ENCODE peak calls at places on chromosomes 11 and 22, in six cellular contexts. One of them, this sample, is unnamed.

GRCh38 chr11:36391062-36391461 is 95.0 kb downstream of the PRR5L start:
- DNase-seq in WTC11: no peak
- DNase-seq in chondrocyte: no peak
- DNase-seq in fibroblast of the aortic adventitia: no peak
- DNase-seq in psoas muscle: no peak
- DNase-seq in IMR-90: no peak
- DNase-seq in this sample: no peak

GRCh38 chr11:44949160-44950035 is 1.3 kb downstream of the TP53I11 start:
- DNase-seq in psoas muscle: no peak
- DNase-seq in chondrocyte: no peak
- DNase-seq in WTC11: peak
- DNase-seq in fibroblast of the aortic adventitia: peak
- DNase-seq in IMR-90: peak
- DNase-seq in this sample: no peak

GRCh38 chr11:119847836-119848235 is 118.8 kb upstream of the NECTIN1 start:
- DNase-seq in WTC11: no peak
- DNase-seq in psoas muscle: no peak
- DNase-seq in fibroblast of the aortic adventitia: no peak
- DNase-seq in IMR-90: no peak
- DNase-seq in chondrocyte: no peak
- DNase-seq in this sample: no peak

GRCh38 chr11:64396079-64396591 is 37.2 kb downstream of the RPS6KA4 start:
- DNase-seq in WTC11: peak
- DNase-seq in psoas muscle: no peak
- DNase-seq in IMR-90: no peak
- DNase-seq in fibroblast of the aortic adventitia: no peak
- DNase-seq in chondrocyte: no peak
- DNase-seq in this sample: no peak

GRCh38 chr11:76551400-76551799 is 106.6 kb downstream of the EMSY start:
- DNase-seq in WTC11: no peak
- DNase-seq in psoas muscle: no peak
- DNase-seq in chondrocyte: no peak
- DNase-seq in IMR-90: no peak
- DNase-seq in fibroblast of the aortic adventitia: peak
- DNase-seq in this sample: peak

GRCh38 chr11:70384486-70385152 is 13.7 kb upstream of the CTTN start:
- DNase-seq in fibroblast of the aortic adventitia: no peak
- DNase-seq in psoas muscle: no peak
- DNase-seq in IMR-90: no peak
- DNase-seq in WTC11: no peak
- DNase-seq in chondrocyte: peak
- DNase-seq in this sample: no peak

GRCh38 chr11:44004452-44004833 is 43.3 kb upstream of the ACCSL start:
- DNase-seq in fibroblast of the aortic adventitia: no peak
- DNase-seq in WTC11: no peak
- DNase-seq in psoas muscle: no peak
- DNase-seq in IMR-90: no peak
- DNase-seq in chondrocyte: no peak
- DNase-seq in this sample: no peak

GRCh38 chr11:45045692-45046471 is 95.2 kb upstream of the TP53I11 start:
- DNase-seq in WTC11: no peak
- DNase-seq in fibroblast of the aortic adventitia: peak
- DNase-seq in IMR-90: peak
- DNase-seq in chondrocyte: no peak
- DNase-seq in psoas muscle: peak
- DNase-seq in this sample: peak

GRCh38 chr11:76335827-76336226 is 45.1 kb downstream of the THAP12 start:
- DNase-seq in WTC11: no peak
- DNase-seq in IMR-90: no peak
- DNase-seq in fibroblast of the aortic adventitia: no peak
- DNase-seq in chondrocyte: no peak
- DNase-seq in psoas muscle: no peak
- DNase-seq in this sample: no peak

GRCh38 chr22:25485626-25486545 is 78.6 kb upstream of the GRK3 start:
- DNase-seq in psoas muscle: no peak
- DNase-seq in fibroblast of the aortic adventitia: no peak
- DNase-seq in IMR-90: peak
- DNase-seq in WTC11: no peak
- DNase-seq in chondrocyte: no peak
- DNase-seq in this sample: no peak

GRCh38 chr11:45556851-45557707 is 108.3 kb downstream of the CHST1 start:
- DNase-seq in fibroblast of the aortic adventitia: peak
- DNase-seq in WTC11: no peak
- DNase-seq in psoas muscle: peak
- DNase-seq in IMR-90: no peak
- DNase-seq in chondrocyte: no peak
- DNase-seq in this sample: no peak

GRCh38 chr11:46361283-46362145 is 14.3 kb downstream of the DGKZ start:
- DNase-seq in fibroblast of the aortic adventitia: peak
- DNase-seq in chondrocyte: peak
- DNase-seq in WTC11: no peak
- DNase-seq in IMR-90: peak
- DNase-seq in psoas muscle: peak
- DNase-seq in this sample: peak

GRCh38 chr11:120121336-120121735 is 16.6 kb downstream of the TRIM29 start:
- DNase-seq in fibroblast of the aortic adventitia: no peak
- DNase-seq in chondrocyte: no peak
- DNase-seq in psoas muscle: no peak
- DNase-seq in WTC11: no peak
- DNase-seq in IMR-90: no peak
- DNase-seq in this sample: no peak

GRCh38 chr11:62140302-62141110 is 16.7 kb downstream of the INCENP start:
- DNase-seq in fibroblast of the aortic adventitia: no peak
- DNase-seq in WTC11: no peak
- DNase-seq in IMR-90: no peak
- DNase-seq in chondrocyte: peak
- DNase-seq in psoas muscle: no peak
- DNase-seq in this sample: no peak

GRCh38 chr11:2265396-2265795 is 5.0 kb downstream of the ASCL2 start:
- DNase-seq in chondrocyte: no peak
- DNase-seq in psoas muscle: no peak
- DNase-seq in fibroblast of the aortic adventitia: no peak
- DNase-seq in WTC11: no peak
- DNase-seq in IMR-90: no peak
- DNase-seq in this sample: no peak

GRCh38 chr11:86523738-86524602 is 148.4 kb downstream of the ME3 start:
- DNase-seq in WTC11: no peak
- DNase-seq in chondrocyte: no peak
- DNase-seq in IMR-90: peak
- DNase-seq in psoas muscle: no peak
- DNase-seq in fibroblast of the aortic adventitia: peak
- DNase-seq in this sample: peak

GRCh38 chr11:34565417-34566208 is 52.0 kb upstream of the ELF5 start:
- DNase-seq in psoas muscle: no peak
- DNase-seq in WTC11: peak
- DNase-seq in fibroblast of the aortic adventitia: no peak
- DNase-seq in chondrocyte: no peak
- DNase-seq in IMR-90: no peak
- DNase-seq in this sample: no peak

GRCh38 chr11:114091791-114092397 is 32.4 kb downstream of the ZBTB16 start:
- DNase-seq in WTC11: no peak
- DNase-seq in IMR-90: no peak
- DNase-seq in chondrocyte: no peak
- DNase-seq in psoas muscle: no peak
- DNase-seq in fibroblast of the aortic adventitia: no peak
- DNase-seq in this sample: no peak

GRCh38 chr11:117045196-117045595 is 53.0 kb downstream of the SIK3 start:
- DNase-seq in chondrocyte: no peak
- DNase-seq in fibroblast of the aortic adventitia: peak
- DNase-seq in psoas muscle: no peak
- DNase-seq in IMR-90: peak
- DNase-seq in WTC11: no peak
- DNase-seq in this sample: peak

GRCh38 chr11:68721075-68721474 is 30.2 kb downstream of the TESMIN start:
- DNase-seq in IMR-90: no peak
- DNase-seq in chondrocyte: no peak
- DNase-seq in psoas muscle: no peak
- DNase-seq in fibroblast of the aortic adventitia: no peak
- DNase-seq in WTC11: no peak
- DNase-seq in this sample: no peak

GRCh38 chr11:62882811-62883496 is 2.3 kb downstream of the SLC3A2 start:
- DNase-seq in fibroblast of the aortic adventitia: no peak
- DNase-seq in chondrocyte: no peak
- DNase-seq in IMR-90: no peak
- DNase-seq in psoas muscle: no peak
- DNase-seq in WTC11: no peak
- DNase-seq in this sample: no peak

GRCh38 chr11:65225284-65226102 is 36.3 kb upstream of the POLA2 start:
- DNase-seq in IMR-90: peak
- DNase-seq in fibroblast of the aortic adventitia: peak
- DNase-seq in chondrocyte: no peak
- DNase-seq in WTC11: peak
- DNase-seq in psoas muscle: peak
- DNase-seq in this sample: peak

GRCh38 chr11:85955531-85955930 is 100.3 kb downstream of the CCDC83 start:
- DNase-seq in fibroblast of the aortic adventitia: peak
- DNase-seq in WTC11: no peak
- DNase-seq in psoas muscle: no peak
- DNase-seq in IMR-90: peak
- DNase-seq in chondrocyte: no peak
- DNase-seq in this sample: peak

GRCh38 chr11:128326791-128327190 is 260.6 kb downstream of the ETS1 start:
- DNase-seq in WTC11: no peak
- DNase-seq in psoas muscle: no peak
- DNase-seq in fibroblast of the aortic adventitia: no peak
- DNase-seq in IMR-90: no peak
- DNase-seq in chondrocyte: no peak
- DNase-seq in this sample: no peak

GRCh38 chr11:21142007-21142406 is 472.6 kb downstream of the NELL1 start:
- DNase-seq in WTC11: peak
- DNase-seq in IMR-90: no peak
- DNase-seq in psoas muscle: no peak
- DNase-seq in chondrocyte: no peak
- DNase-seq in fibroblast of the aortic adventitia: no peak
- DNase-seq in this sample: no peak

GRCh38 chr11:127018683-127019279 is 18.2 kb upstream of the KIRREL3 start:
- DNase-seq in psoas muscle: no peak
- DNase-seq in WTC11: no peak
- DNase-seq in chondrocyte: no peak
- DNase-seq in IMR-90: no peak
- DNase-seq in fibroblast of the aortic adventitia: no peak
- DNase-seq in this sample: no peak

GRCh38 chr11:5548440-5548839 is at the start of gene OR52H1:
- DNase-seq in fibroblast of the aortic adventitia: no peak
- DNase-seq in WTC11: no peak
- DNase-seq in psoas muscle: no peak
- DNase-seq in chondrocyte: no peak
- DNase-seq in IMR-90: no peak
- DNase-seq in this sample: no peak

GRCh38 chr11:128717581-128717980 is 23.7 kb downstream of the FLI1 start:
- DNase-seq in chondrocyte: no peak
- DNase-seq in fibroblast of the aortic adventitia: no peak
- DNase-seq in psoas muscle: no peak
- DNase-seq in WTC11: no peak
- DNase-seq in IMR-90: no peak
- DNase-seq in this sample: no peak

GRCh38 chr11:76704171-76704948 is 33.8 kb upstream of the LRRC32 start:
- DNase-seq in chondrocyte: no peak
- DNase-seq in IMR-90: no peak
- DNase-seq in psoas muscle: no peak
- DNase-seq in fibroblast of the aortic adventitia: no peak
- DNase-seq in WTC11: peak
- DNase-seq in this sample: no peak

GRCh38 chr22:27430799-27431480 is 370.6 kb downstream of the MN1 start:
- DNase-seq in WTC11: no peak
- DNase-seq in IMR-90: no peak
- DNase-seq in psoas muscle: no peak
- DNase-seq in chondrocyte: no peak
- DNase-seq in fibroblast of the aortic adventitia: no peak
- DNase-seq in this sample: no peak
- TF ChIP-seq CTCF in WTC11: no peak
- TF ChIP-seq CTCF in IMR-90: no peak
- TF ChIP-seq CTCF in psoas muscle: no peak
- TF ChIP-seq CTCF in chondrocyte: no peak
- TF ChIP-seq CTCF in fibroblast of the aortic adventitia: no peak
- TF ChIP-seq CTCF in this sample: no peak

GRCh38 chr11:15988693-15989231 is 367.6 kb downstream of the SOX6 start:
- DNase-seq in IMR-90: no peak
- DNase-seq in chondrocyte: no peak
- DNase-seq in WTC11: peak
- DNase-seq in psoas muscle: no peak
- DNase-seq in fibroblast of the aortic adventitia: peak
- DNase-seq in this sample: no peak
- TF ChIP-seq CTCF in IMR-90: no peak
- TF ChIP-seq CTCF in chondrocyte: peak
- TF ChIP-seq CTCF in WTC11: peak
- TF ChIP-seq CTCF in psoas muscle: peak
- TF ChIP-seq CTCF in fibroblast of the aortic adventitia: peak
- TF ChIP-seq CTCF in this sample: peak

DNA sequence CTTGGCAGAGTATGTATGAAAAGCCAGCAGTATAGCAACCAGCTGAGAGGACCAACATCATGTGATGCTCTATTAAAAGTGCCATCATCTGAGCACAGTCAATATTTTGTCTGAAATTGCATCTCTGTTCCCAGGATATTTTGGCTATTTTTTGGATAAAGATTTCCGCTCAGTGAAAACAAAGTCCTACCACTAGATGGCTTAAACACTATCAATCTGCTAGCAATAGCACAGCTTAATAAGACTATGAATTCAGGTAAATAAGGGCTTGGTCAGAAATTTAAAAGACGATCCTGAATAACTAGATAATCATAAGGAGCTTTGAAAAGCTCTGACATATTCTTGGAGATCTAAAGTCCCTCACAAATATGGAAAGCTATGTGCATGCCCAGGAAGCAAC is 74.4 kb downstream of the MS4A13 start:
- DNase-seq in IMR-90: no peak
- DNase-seq in chondrocyte: no peak
- DNase-seq in WTC11: no peak
- DNase-seq in fibroblast of the aortic adventitia: no peak
- DNase-seq in psoas muscle: no peak
- DNase-seq in this sample: no peak
- TF ChIP-seq CTCF in IMR-90: peak
- TF ChIP-seq CTCF in chondrocyte: peak
- TF ChIP-seq CTCF in WTC11: no peak
- TF ChIP-seq CTCF in fibroblast of the aortic adventitia: no peak
- TF ChIP-seq CTCF in psoas muscle: no peak
- TF ChIP-seq CTCF in this sample: no peak

DNA sequence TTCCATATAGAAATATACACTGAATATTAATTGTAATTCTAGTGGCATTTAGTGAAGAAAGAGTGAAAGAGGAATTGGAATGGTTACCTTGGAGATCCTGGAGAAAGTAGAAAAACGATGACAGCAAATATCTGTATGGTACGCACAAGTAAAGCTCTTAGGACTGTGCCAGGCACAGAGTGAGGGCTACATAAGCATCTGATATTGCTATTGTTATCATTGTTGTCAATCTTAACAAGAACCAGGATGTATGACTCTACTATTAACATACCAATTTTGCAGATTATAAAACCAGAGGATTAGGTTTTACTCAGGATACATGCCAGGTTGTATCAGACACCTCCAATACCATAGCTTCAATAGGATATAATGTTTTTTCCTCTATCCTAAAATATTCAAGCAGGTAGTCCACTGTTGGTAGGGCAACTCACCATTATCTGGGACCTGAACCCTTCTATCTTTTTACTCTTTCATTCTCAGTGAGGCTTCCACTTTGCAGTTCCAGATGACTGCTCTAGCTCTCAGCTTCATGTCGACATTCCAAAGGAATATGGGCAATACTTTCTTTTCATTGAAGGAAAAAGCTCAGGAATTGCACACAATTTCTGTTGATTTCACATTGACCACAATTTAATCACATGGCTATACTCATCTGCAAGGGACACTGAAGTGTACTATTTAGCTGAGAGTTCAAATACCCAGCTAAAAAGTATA is 73.2 kb downstream of the RAB38 start:
- DNase-seq in WTC11: no peak
- DNase-seq in IMR-90: no peak
- DNase-seq in chondrocyte: no peak
- DNase-seq in psoas muscle: no peak
- DNase-seq in fibroblast of the aortic adventitia: peak
- DNase-seq in this sample: no peak
- TF ChIP-seq CTCF in WTC11: no peak
- TF ChIP-seq CTCF in IMR-90: no peak
- TF ChIP-seq CTCF in chondrocyte: no peak
- TF ChIP-seq CTCF in psoas muscle: no peak
- TF ChIP-seq CTCF in fibroblast of the aortic adventitia: no peak
- TF ChIP-seq CTCF in this sample: no peak